ENCODE peak calls at places on chromosomes 1 and 21, in ten cellular contexts. U is psoas muscle, J is heart left ventricle, L is Calu3, D is progenitor cell of endocrine pancreas, V is fibroblast of pulmonary artery, I is lower lobe of right lung, E is IMR-90, Y is cardiac fibroblast, N is dorsolateral prefrontal cortex. Q is an unnamed sample.
A peak's percentile ranks its signal among the peaks of the same experiment; 100 is the strongest.

GRCh38 chr1:46735708-46736324 is 16.9 kb upstream of the EFCAB14 start:
- DNase-seq in U (no peak), J (peak; percentile 24), L (peak; percentile 66), D (peak; percentile 49), V (peak; percentile 82), I (no peak), E (peak; percentile 60), Y (peak; percentile 74), N (no peak), Q (peak; percentile 37)

GRCh38 chr1:117058810-117059209 is 1.3 kb upstream of the TTF2 start:
- DNase-seq in U (no peak), J (no peak), L (no peak), D (no peak), V (no peak), I (no peak), E (no peak), Y (no peak), N (no peak), Q (no peak)

GRCh38 chr1:188706742-188707141 is 1770.9 kb downstream of the BRINP3 start:
- DNase-seq in U (no peak), J (no peak), L (peak; percentile 44), D (no peak), V (peak; percentile 75), I (no peak), E (peak; percentile 89), Y (peak; percentile 52), N (no peak), Q (no peak)

GRCh38 chr1:172906778-172907592 is 143.8 kb downstream of the TNFSF18 start:
- DNase-seq in U (no peak), J (no peak), L (peak; percentile 45), D (no peak), V (peak; percentile 84), I (no peak), E (peak; percentile 93), Y (peak; percentile 92), N (no peak), Q (no peak)

GRCh38 chr1:18486195-18486594 is 5.5 kb downstream of the KLHDC7A start:
- DNase-seq in U (no peak), J (no peak), L (peak; percentile 22), D (no peak), V (no peak), I (no peak), E (no peak), Y (no peak), N (no peak), Q (no peak)

GRCh38 chr1:187842406-187843165 is 1013.8 kb downstream of the PLA2G4A start:
- DNase-seq in U (no peak), J (no peak), L (peak; percentile 25), D (no peak), V (peak; percentile 10), I (no peak), E (peak; percentile 16), Y (no peak), N (no peak), Q (no peak)

GRCh38 chr1:205593532-205593931 is 38.3 kb downstream of the ELK4 start:
- DNase-seq in U (no peak), J (no peak), L (no peak), D (no peak), V (no peak), I (no peak), E (no peak), Y (no peak), N (no peak), Q (no peak)

GRCh38 chr1:94056171-94056570 is 64.8 kb downstream of the ABCA4 start:
- DNase-seq in U (no peak), J (no peak), L (no peak), D (no peak), V (no peak), I (no peak), E (no peak), Y (no peak), N (no peak), Q (no peak)

GRCh38 chr1:44417351-44418021 is 12.4 kb downstream of the RNF220 start:
- DNase-seq in U (peak; percentile 60), J (no peak), L (no peak), D (peak; percentile 43), V (peak; percentile 22), I (peak; percentile 66), E (no peak), Y (no peak), N (peak; percentile 78), Q (no peak)

GRCh38 chr21:27132270-27132669 is 165.4 kb upstream of the ADAMTS5 start:
- DNase-seq in U (no peak), J (no peak), L (no peak), D (no peak), V (peak; percentile 39), I (no peak), E (peak; percentile 67), Y (peak; percentile 61), N (no peak), Q (no peak)

GRCh38 chr1:97943354-97943753 is 22.5 kb upstream of the DPYD start:
- DNase-seq in U (no peak), J (no peak), L (peak; percentile 17), D (no peak), V (peak; percentile 66), I (no peak), E (peak; percentile 78), Y (peak; percentile 77), N (no peak), Q (no peak)

GRCh38 chr21:42352433-42353095 is 1.8 kb upstream of the TFF2 start:
- DNase-seq in U (no peak), J (no peak), L (no peak), D (no peak), V (no peak), I (no peak), E (no peak), Y (no peak), N (peak; percentile 15), Q (no peak)

GRCh38 chr21:22374218-22374969 is 1376.2 kb downstream of the NCAM2 start:
- DNase-seq in U (no peak), J (no peak), L (no peak), D (peak; percentile 35), V (no peak), I (no peak), E (no peak), Y (no peak), N (no peak), Q (no peak)

GRCh38 chr1:150106331-150106730 is 38.8 kb downstream of the VPS45 start:
- DNase-seq in U (no peak), J (no peak), L (no peak), D (no peak), V (no peak), I (no peak), E (peak; percentile 29), Y (no peak), N (no peak), Q (no peak)

GRCh38 chr1:5448486-5448885 is 543.7 kb downstream of the NPHP4 start:
- DNase-seq in U (no peak), J (no peak), L (no peak), D (no peak), V (no peak), I (no peak), E (no peak), Y (no peak), N (no peak), Q (no peak)
- TF ChIP-seq CTCF in U (no peak), J (no peak), L (no peak), D (peak; percentile 35), V (no peak), I (no peak), E (no peak), Y (no peak), N (no peak), Q (no peak)

GRCh38 chr1:21874778-21875547 is 62.1 kb downstream of the HSPG2 start:
- DNase-seq in U (peak; percentile 56), J (no peak), L (no peak), D (no peak), V (no peak), I (no peak), E (no peak), Y (no peak), N (no peak), Q (no peak)

GRCh38 chr1:21873761-21874160 is 61.7 kb downstream of the LDLRAD2 start:
- DNase-seq in U (peak; percentile 46), J (no peak), L (no peak), D (no peak), V (no peak), I (no peak), E (no peak), Y (no peak), N (no peak), Q (no peak)

GRCh38 chr1:21876267-21876666 is 60.8 kb downstream of the HSPG2 start:
- DNase-seq in U (peak; percentile 45), J (no peak), L (no peak), D (no peak), V (no peak), I (no peak), E (no peak), Y (no peak), N (no peak), Q (no peak)

GRCh38 chr1:21874328-21874727 is 62.3 kb downstream of the LDLRAD2 start:
- DNase-seq in U (peak; percentile 34), J (no peak), L (no peak), D (no peak), V (no peak), I (no peak), E (no peak), Y (no peak), N (no peak), Q (no peak)

DNA sequence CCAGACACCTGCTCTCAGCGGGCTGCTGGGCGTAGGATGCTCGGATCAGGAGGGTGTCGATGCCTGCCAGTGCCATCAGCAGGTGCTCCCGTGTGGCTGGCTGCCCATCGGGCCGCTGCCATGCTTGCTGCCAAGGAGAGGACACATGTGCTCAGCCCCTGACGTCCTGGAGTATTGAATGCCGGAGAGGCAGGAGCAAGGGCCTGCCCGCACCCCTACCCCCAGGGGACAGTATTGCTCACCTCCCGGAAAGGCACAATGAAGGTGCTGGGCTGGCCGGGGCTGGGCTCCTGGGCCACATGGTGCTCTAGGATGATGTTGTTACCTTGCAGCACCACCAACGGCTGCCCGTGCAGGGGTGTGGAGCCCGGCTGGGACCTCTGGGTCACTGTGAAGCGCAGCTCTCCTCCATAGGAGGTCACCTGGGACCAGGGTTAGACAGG is 61.5 kb downstream of the HSPG2 start:
- DNase-seq in U (peak; percentile 68), J (no peak), L (no peak), D (no peak), V (no peak), I (no peak), E (no peak), Y (no peak), N (no peak), Q (no peak)
- TF ChIP-seq CTCF in U (peak; percentile 18), J (no peak), L (no peak), D (no peak), V (no peak), I (no peak), E (no peak), Y (no peak), N (no peak), Q (no peak)

DNA sequence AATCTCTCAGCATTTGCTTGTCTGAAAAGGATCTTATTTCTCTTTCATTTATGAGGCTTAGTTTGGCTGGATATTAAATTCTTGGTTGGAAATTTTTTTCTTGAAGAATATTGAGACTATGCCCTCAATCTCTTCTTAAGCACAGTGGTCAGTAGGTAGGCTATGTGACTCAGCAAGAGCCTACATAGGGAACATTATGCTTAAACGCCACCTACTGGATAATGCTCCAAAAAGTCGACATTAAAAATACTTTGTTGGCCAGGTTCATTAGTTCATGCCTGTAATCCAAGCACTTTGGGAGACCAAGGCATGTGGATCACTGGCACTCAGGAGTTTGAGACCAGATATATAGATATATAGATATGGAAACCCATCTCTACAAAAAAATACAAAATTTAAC is 678.0 kb upstream of the USP24 start:
- DNase-seq in U (no peak), J (no peak), L (peak; percentile 15), D (no peak), V (peak; percentile 79), I (no peak), E (peak; percentile 61), Y (peak; percentile 84), N (no peak), Q (no peak)
- TF ChIP-seq CTCF in U (peak; percentile 21), J (no peak), L (no peak), D (peak; percentile 34), V (peak; percentile 46), I (peak; percentile 16), E (peak; percentile 38), Y (peak; percentile 24), N (no peak), Q (peak; percentile 36)

GRCh38 chr1:111468717-111469100 is 5.1 kb upstream of the C1orf162 start:
- DNase-seq in U (no peak), J (no peak), L (no peak), D (no peak), V (no peak), I (no peak), E (no peak), Y (no peak), N (no peak), Q (no peak)
- TF ChIP-seq CTCF in U (no peak), J (no peak), L (no peak), D (no peak), V (no peak), I (no peak), E (no peak), Y (no peak), N (no peak), Q (no peak)

Q was measured in GM13976.